ENCODE peak calls at places on chromosome 18, in four cellular contexts. One of them, this sample, is unnamed.
A peak's percentile ranks its signal among the peaks of the same experiment; 100 is the strongest.

GRCh38 chr18:5817821-5818220 is 77.5 kb downstream of the TMEM200C start:
- DNase-seq in adrenal gland: no peak
- DNase-seq in activated CD4-positive, CD25-positive, alpha-beta regulatory T cell: no peak
- DNase-seq in activated naive CD8-positive, alpha-beta T cell treated with anti-CD3 and anti-CD28 coated beads, Interleukin-2, amount 50 U/mL, for 24 hours: no peak
- DNase-seq in this sample: no peak

GRCh38 chr18:23158884-23159820 is 23.9 kb downstream of the CABLES1 start:
- DNase-seq in adrenal gland: no peak
- DNase-seq in activated CD4-positive, CD25-positive, alpha-beta regulatory T cell: no peak
- DNase-seq in activated naive CD8-positive, alpha-beta T cell treated with anti-CD3 and anti-CD28 coated beads, Interleukin-2, amount 50 U/mL, for 24 hours: no peak
- DNase-seq in this sample: no peak

GRCh38 chr18:71237636-71238035 is 948.8 kb downstream of the SOCS6 start:
- DNase-seq in adrenal gland: no peak
- DNase-seq in activated CD4-positive, CD25-positive, alpha-beta regulatory T cell: no peak
- DNase-seq in activated naive CD8-positive, alpha-beta T cell treated with anti-CD3 and anti-CD28 coated beads, Interleukin-2, amount 50 U/mL, for 24 hours: no peak
- DNase-seq in this sample: no peak

GRCh38 chr18:23387265-23387664 is 65.8 kb upstream of the RIOK3 start:
- DNase-seq in activated CD4-positive, CD25-positive, alpha-beta regulatory T cell: no peak
- DNase-seq in activated naive CD8-positive, alpha-beta T cell treated with anti-CD3 and anti-CD28 coated beads, Interleukin-2, amount 50 U/mL, for 24 hours: no peak
- DNase-seq in adrenal gland: no peak
- DNase-seq in this sample: no peak

GRCh38 chr18:70289351-70290330 is 796 bp downstream of the SOCS6 start:
- DNase-seq in activated CD4-positive, CD25-positive, alpha-beta regulatory T cell: no peak
- DNase-seq in activated naive CD8-positive, alpha-beta T cell treated with anti-CD3 and anti-CD28 coated beads, Interleukin-2, amount 50 U/mL, for 24 hours: no peak
- DNase-seq in adrenal gland: peak; percentile 57
- DNase-seq in this sample: no peak

GRCh38 chr18:55768255-55768654 is 180.3 kb upstream of the TCF4 start:
- DNase-seq in activated naive CD8-positive, alpha-beta T cell treated with anti-CD3 and anti-CD28 coated beads, Interleukin-2, amount 50 U/mL, for 24 hours: no peak
- DNase-seq in adrenal gland: no peak
- DNase-seq in activated CD4-positive, CD25-positive, alpha-beta regulatory T cell: no peak
- DNase-seq in this sample: no peak

GRCh38 chr18:51195602-51196115 is 1.8 kb downstream of the MEX3C start:
- DNase-seq in adrenal gland: no peak
- DNase-seq in activated naive CD8-positive, alpha-beta T cell treated with anti-CD3 and anti-CD28 coated beads, Interleukin-2, amount 50 U/mL, for 24 hours: peak; percentile 22
- DNase-seq in activated CD4-positive, CD25-positive, alpha-beta regulatory T cell: no peak
- DNase-seq in this sample: peak; percentile 63

GRCh38 chr18:33152376-33152775 is 288.1 kb downstream of the CCDC178 start:
- DNase-seq in adrenal gland: no peak
- DNase-seq in activated naive CD8-positive, alpha-beta T cell treated with anti-CD3 and anti-CD28 coated beads, Interleukin-2, amount 50 U/mL, for 24 hours: no peak
- DNase-seq in activated CD4-positive, CD25-positive, alpha-beta regulatory T cell: no peak
- DNase-seq in this sample: no peak

GRCh38 chr18:7844418-7844817 is 277.3 kb downstream of the PTPRM start:
- DNase-seq in activated CD4-positive, CD25-positive, alpha-beta regulatory T cell: no peak
- DNase-seq in adrenal gland: no peak
- DNase-seq in activated naive CD8-positive, alpha-beta T cell treated with anti-CD3 and anti-CD28 coated beads, Interleukin-2, amount 50 U/mL, for 24 hours: no peak
- DNase-seq in this sample: no peak

GRCh38 chr18:11871501-11871900 is 20.3 kb downstream of the CHMP1B start:
- DNase-seq in activated CD4-positive, CD25-positive, alpha-beta regulatory T cell: no peak
- DNase-seq in adrenal gland: no peak
- DNase-seq in activated naive CD8-positive, alpha-beta T cell treated with anti-CD3 and anti-CD28 coated beads, Interleukin-2, amount 50 U/mL, for 24 hours: no peak
- DNase-seq in this sample: no peak